ENCODE peak calls at places on chromosome 7, in nine cellular contexts. B is K562, W is sigmoid colon, D is transverse colon, Q is breast epithelium, F is Panc1, C is HCT116, X is HL-60, Y is esophagus muscularis mucosa. I is an unnamed sample.
A peak's percentile ranks its signal among the peaks of the same experiment; 100 is the strongest.

GRCh38 chr7:68206946-68207485 is 1210.4 kb downstream of the TYW1 start:
- DNase-seq in Q (no peak), Y (no peak), C (no peak), D (no peak), B (no peak), W (no peak), X (no peak), F (no peak), I (peak; percentile 56)

GRCh38 chr7:105198223-105198622 is 184.2 kb downstream of the KMT2E start:
- DNase-seq in Y (no peak), D (no peak), W (no peak), F (no peak), Q (no peak), B (no peak), X (no peak), C (no peak), I (no peak)

GRCh38 chr7:46542076-46542475 is 621.0 kb upstream of the IGFBP3 start:
- DNase-seq in X (no peak), F (no peak), Y (no peak), Q (no peak), B (no peak), D (no peak), C (no peak), W (no peak), I (no peak)

GRCh38 chr7:98119257-98119918 is 12.7 kb downstream of the LMTK2 start:
- DNase-seq in F (no peak), X (no peak), D (no peak), Q (no peak), Y (no peak), W (no peak), C (no peak), B (no peak), I (no peak)

GRCh38 chr7:101933685-101934084 is 116.3 kb downstream of the CUX1 start:
- DNase-seq in F (no peak), Y (no peak), B (no peak), X (no peak), D (no peak), W (peak; percentile 2), Q (no peak), C (no peak), I (no peak)

GRCh38 chr7:73774923-73775322 is 4.9 kb upstream of the CLDN3 start:
- DNase-seq in F (no peak), C (no peak), Y (no peak), D (no peak), B (peak; percentile 41), W (no peak), Q (no peak), X (no peak), I (no peak)

GRCh38 chr7:158827411-158828342 is 1.6 kb downstream of the ESYT2 start:
- DNase-seq in Y (peak; percentile 66), C (no peak), Q (no peak), F (no peak), W (no peak), B (peak; percentile 29), X (peak; percentile 72), D (no peak), I (no peak)

GRCh38 chr7:17996442-17997223 is 31.0 kb downstream of the PRPS1L1 start:
- DNase-seq in Y (no peak), B (no peak), W (no peak), Q (no peak), D (no peak), X (no peak), C (no peak), F (no peak), I (no peak)

GRCh38 chr7:54690892-54691291 is 68.1 kb downstream of the SEC61G start:
- DNase-seq in X (no peak), B (no peak), Q (no peak), W (no peak), F (no peak), Y (no peak), D (no peak), C (no peak), I (no peak)

GRCh38 chr7:149626972-149627371 is 129.4 kb upstream of the ZNF746 start:
- DNase-seq in F (no peak), Y (no peak), C (no peak), X (no peak), Q (no peak), B (no peak), W (no peak), D (no peak), I (peak; percentile 51)

GRCh38 chr7:5494683-5495561 is 71.3 kb upstream of the TNRC18 start:
- DNase-seq in F (no peak), D (peak; percentile 76), C (peak; percentile 48), Q (peak; percentile 80), Y (peak; percentile 95), B (peak; percentile 88), X (peak; percentile 56), W (peak; percentile 88), I (peak; percentile 94)

GRCh38 chr7:128407751-128408708 is 1.8 kb downstream of the IMPDH1 start:
- DNase-seq in Q (no peak), C (no peak), Y (no peak), B (no peak), W (no peak), F (no peak), D (no peak), X (no peak), I (no peak)

GRCh38 chr7:134547738-134548054 is 1.2 kb upstream of the AKR1B15 start:
- DNase-seq in W (peak; percentile 87), X (no peak), D (peak; percentile 76), F (no peak), Y (no peak), Q (peak; percentile 63), C (no peak), B (peak; percentile 84), I (no peak)

GRCh38 chr7:106021211-106022067 is 58.4 kb downstream of the CDHR3 start:
- DNase-seq in F (no peak), D (no peak), X (no peak), C (no peak), W (no peak), B (no peak), Y (no peak), Q (no peak), I (no peak)

GRCh38 chr7:99123571-99124033 is 20.3 kb downstream of the SMURF1 start:
- DNase-seq in F (no peak), Y (no peak), Q (no peak), B (no peak), W (no peak), C (no peak), X (peak; percentile 62), D (no peak), I (no peak)

GRCh38 chr7:24727165-24728120 is 29.8 kb downstream of the GSDME start:
- DNase-seq in C (no peak), X (no peak), W (no peak), D (no peak), B (no peak), Y (peak; percentile 89), Q (no peak), F (no peak), I (no peak)

GRCh38 chr7:113299748-113300147 is 181.4 kb upstream of the SMIM30 start:
- DNase-seq in D (no peak), F (no peak), Q (no peak), Y (no peak), B (no peak), X (no peak), C (no peak), W (no peak), I (no peak)

GRCh38 chr7:29297194-29297890 is 102.8 kb downstream of the CHN2 start:
- DNase-seq in C (no peak), X (no peak), B (peak; percentile 30), Q (no peak), W (no peak), D (no peak), F (no peak), Y (no peak), I (no peak)
- TF ChIP-seq CTCF in C (peak; percentile 60), X (no peak), B (peak; percentile 40), Q (no peak), W (no peak), D (no peak), F (peak; percentile 61), Y (no peak), I (no peak)

DNA sequence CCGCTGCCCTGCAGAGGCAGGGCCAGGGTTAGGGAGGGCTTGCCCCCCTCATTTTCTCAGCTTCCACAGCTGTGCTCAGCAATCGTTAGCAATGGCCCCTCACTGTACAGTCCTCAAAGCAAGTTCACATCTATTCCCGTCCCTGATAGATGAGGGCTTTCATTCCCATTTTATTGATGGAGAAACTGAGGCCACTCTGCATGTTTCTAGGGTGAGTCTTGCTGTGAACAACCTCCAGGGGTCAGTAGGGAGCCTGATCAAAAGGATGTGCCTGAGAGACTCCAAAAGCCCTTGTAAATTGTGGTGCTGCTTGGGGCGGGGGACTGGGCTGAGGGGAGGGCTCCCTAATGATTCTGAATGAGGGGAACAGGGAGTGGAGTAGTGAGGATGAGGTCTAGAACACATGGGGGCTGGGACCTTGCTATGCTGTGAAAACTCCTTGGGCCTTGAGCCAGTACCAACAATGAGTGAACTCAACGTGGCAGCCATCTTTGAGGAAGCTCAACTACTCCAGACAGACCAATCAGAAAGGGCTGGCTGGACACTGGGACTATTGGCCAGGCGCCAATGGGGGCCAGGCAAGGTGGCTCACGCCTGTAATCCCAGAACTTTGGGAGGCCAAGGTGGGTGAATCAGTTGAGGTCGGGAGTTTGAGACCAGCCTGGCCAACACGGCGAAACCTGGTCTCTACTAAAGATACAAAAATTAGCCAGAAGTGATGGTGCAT is 6.7 kb upstream of the GRIFIN start:
- DNase-seq in C (no peak), F (no peak), B (no peak), D (no peak), X (no peak), Q (no peak), Y (no peak), W (no peak), I (no peak)
- H3K27ac ChIP-seq in C (no peak overlapping the region), F (no peak overlapping the region), B (no peak overlapping the region), D (no peak overlapping the region), X (no peak overlapping the region), Q (no peak overlapping the region), Y (no peak overlapping the region), W (no peak overlapping the region), I (no peak overlapping the region)

DNA sequence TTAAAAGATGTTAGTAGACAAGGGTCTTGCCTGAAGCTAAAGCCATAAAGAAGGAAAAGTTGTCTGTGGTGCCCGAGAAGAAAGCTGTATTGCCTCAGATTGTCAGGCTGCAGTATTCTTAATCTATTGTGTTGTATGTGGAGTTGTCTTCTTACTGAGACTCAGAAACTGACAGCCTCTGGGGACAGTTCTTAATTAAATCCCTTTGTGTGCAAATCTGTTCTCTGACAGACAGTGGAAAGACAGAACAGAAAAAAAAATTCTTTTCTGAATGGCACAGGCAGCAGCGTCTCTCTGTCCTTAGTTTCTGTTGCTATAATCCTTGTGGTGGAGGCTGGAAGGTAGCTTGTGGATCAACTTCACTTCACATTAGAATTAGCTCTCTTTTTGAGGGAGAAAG is 16.8 kb downstream of the VWC2 start:
- DNase-seq in F (no peak), W (no peak), D (no peak), B (no peak), Q (no peak), X (no peak), Y (peak; percentile 21), C (no peak), I (no peak)
- TF ChIP-seq POLR2AphosphoS5 in F (no peak), W (no peak), D (no peak), B (no peak), Q (no peak), X (no peak), Y (no peak), C (no peak), I (no peak)

DNA sequence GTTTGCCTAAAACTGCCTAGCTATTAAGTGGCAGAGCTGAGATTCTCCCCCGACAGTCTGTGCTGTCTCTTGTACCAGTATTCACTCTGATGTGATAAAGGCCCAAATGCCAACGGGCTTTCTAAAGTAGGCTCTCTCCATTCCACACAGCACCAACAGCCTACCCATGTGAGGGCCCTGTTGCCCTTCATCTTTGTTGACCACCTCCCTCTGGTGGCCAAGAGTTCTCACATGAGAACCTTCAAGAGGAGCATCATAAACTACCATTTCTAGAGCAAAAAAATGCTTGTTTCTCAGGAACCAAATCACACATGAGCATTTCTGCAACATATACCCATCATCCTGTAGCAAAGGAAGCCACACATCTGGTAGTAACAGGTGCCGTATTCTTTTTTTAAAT is 185.8 kb downstream of the GRM8 start:
- DNase-seq in C (no peak), W (no peak), Y (no peak), D (peak; percentile 11), X (no peak), Q (no peak), B (no peak), F (no peak), I (no peak)
- TF ChIP-seq CTCF in C (peak; percentile 32), W (no peak), Y (no peak), D (no peak), X (peak; percentile 14), Q (no peak), B (no peak), F (peak; percentile 23), I (no peak)